ENCODE peak calls at places on chromosomes 3 and 15, in ten cellular contexts. R is fibroblast of pulmonary artery, M is AG09319, T is heart left ventricle, U is lower leg skin, I is colonic mucosa, S is nephron progenitor cell, Z is WTC11, V is endothelial cell, Y is cardiac fibroblast. L is an unnamed sample.

GRCh38 chr3:81728766-81729544 is 32.5 kb downstream of the GBE1 start:
- DNase-seq in Y (peak), T (no peak), S (no peak), V (no peak), U (no peak), R (peak), I (no peak), Z (no peak), M (no peak), L (no peak)

GRCh38 chr3:188387921-188388320 is 234.0 kb downstream of the LPP start:
- DNase-seq in U (no peak), V (no peak), Y (peak), T (no peak), I (no peak), S (no peak), M (no peak), Z (no peak), R (no peak), L (no peak)

GRCh38 chr3:139534444-139534812 is 5.1 kb downstream of the RBP1 start:
- DNase-seq in R (peak), M (peak), S (no peak), I (peak), Z (no peak), Y (peak), T (no peak), U (peak), V (no peak), L (no peak)

GRCh38 chr15:77060560-77060959 is 10.3 kb downstream of the TSPAN3 start:
- DNase-seq in Y (peak), T (no peak), V (no peak), I (no peak), M (no peak), Z (no peak), R (peak), S (no peak), U (no peak), L (no peak)

GRCh38 chr3:71395470-71395869 is 188.1 kb downstream of the FOXP1 start:
- DNase-seq in M (no peak), Z (no peak), T (no peak), R (no peak), Y (no peak), S (no peak), I (no peak), V (no peak), U (no peak), L (no peak)

GRCh38 chr3:128734523-128735189 is 8.7 kb downstream of the RAB7A start:
- DNase-seq in M (no peak), V (no peak), Z (no peak), T (no peak), U (no peak), I (no peak), R (no peak), Y (no peak), S (no peak), L (no peak)

GRCh38 chr15:37101634-37102314 is 1.4 kb upstream of the MEIS2 start:
- DNase-seq in I (peak), U (no peak), Y (peak), V (peak), R (peak), T (peak), Z (peak), S (peak), M (peak), L (no peak)

GRCh38 chr15:33099213-33099612 is 95.3 kb downstream of the FMN1 start:
- DNase-seq in R (no peak), Y (no peak), T (no peak), S (no peak), V (no peak), Z (no peak), U (no peak), I (no peak), M (no peak), L (no peak)

GRCh38 chr3:78255403-78255802 is 1215.5 kb downstream of the ROBO2 start:
- DNase-seq in U (no peak), I (no peak), R (peak), T (no peak), Y (peak), Z (no peak), S (no peak), M (peak), V (no peak), L (no peak)

GRCh38 chr15:96585634-96586386 is 255.3 kb downstream of the NR2F2 start:
- DNase-seq in V (no peak), T (no peak), I (no peak), U (no peak), S (no peak), Z (no peak), Y (peak), M (peak), R (peak), L (no peak)
- TF ChIP-seq CTCF in V (no peak), T (no peak), I (no peak), U (no peak), S (no peak), Z (no peak), Y (peak), M (peak), R (peak), L (peak)

DNA sequence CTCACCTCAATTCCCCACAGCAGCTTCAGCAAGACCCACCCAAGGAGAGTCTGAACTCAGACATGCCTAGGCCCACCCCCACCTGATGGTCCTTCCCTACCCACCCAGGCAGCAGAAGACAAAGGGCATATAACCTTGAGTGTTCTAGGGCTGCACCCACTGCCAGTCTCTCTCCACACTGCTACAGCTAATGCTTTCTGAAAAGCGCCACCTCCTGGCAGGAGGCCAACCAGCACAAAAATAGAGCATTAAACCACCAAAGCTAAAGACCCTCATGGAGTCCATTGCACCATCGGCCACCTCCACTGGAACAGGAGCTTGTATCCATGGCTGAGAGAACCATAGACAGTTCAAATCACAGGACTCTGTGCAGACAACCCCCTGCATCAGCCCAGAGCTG is 11.3 kb upstream of the RPL39L start:
- DNase-seq in R (no peak), Z (peak), Y (no peak), I (peak), S (no peak), U (no peak), V (peak), T (no peak), M (no peak), L (no peak)
- TF ChIP-seq CTCF in R (no peak), Z (no peak), Y (no peak), I (no peak), S (no peak), U (no peak), V (no peak), T (no peak), M (no peak), L (peak)

DNA sequence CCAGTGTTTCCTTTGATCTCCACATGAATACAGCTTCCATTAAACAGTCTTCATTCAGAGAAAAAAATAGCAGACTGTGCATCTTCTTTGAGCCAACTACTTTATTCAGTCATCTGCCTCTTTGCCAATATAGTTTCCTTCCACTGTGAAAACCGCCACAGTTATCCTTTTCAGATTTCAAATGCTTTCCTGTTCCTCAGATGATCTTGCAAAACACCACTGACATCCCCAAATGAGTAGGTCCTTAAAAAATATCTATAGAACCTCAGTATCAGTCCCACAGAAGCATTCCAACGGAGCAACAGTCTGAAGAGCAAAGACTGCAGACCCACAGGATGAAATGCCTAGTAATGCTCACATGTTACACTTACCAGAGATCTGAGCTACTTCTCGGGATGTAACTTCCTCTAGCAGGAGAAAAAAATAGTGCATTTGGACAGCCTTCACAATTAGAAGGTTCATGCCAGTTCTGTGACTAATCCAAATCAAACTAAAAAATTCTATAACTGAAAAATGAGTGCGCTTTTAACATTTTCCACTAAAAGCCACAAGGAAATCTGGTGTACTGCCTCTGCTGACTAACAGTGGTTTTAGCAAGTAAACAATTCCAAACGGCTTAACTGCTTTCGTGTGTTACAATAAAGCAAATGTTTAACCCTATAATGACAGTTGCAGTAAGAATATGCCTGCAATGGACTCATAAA is at the start of gene ANKRD28:
- DNase-seq in Z (no peak), S (no peak), Y (peak), U (peak), V (peak), I (peak), T (no peak), M (peak), R (peak), L (no peak)
- TF ChIP-seq CTCF in Z (no peak), S (no peak), Y (peak), U (no peak), V (no peak), I (peak), T (no peak), M (peak), R (peak), L (peak)

GRCh38 chr3:52238193-52238760 is 681 bp downstream of the TWF2 start:
- DNase-seq in I (no peak), V (no peak), Z (no peak), U (no peak), T (no peak), Y (no peak), S (no peak), M (no peak), R (no peak), L (no peak)
- TF ChIP-seq CTCF in I (no peak), V (no peak), Z (no peak), U (no peak), T (no peak), Y (no peak), S (no peak), M (no peak), R (no peak), L (no peak)

GRCh38 chr3:72942427-72942826 is 54.2 kb upstream of the PPP4R2 start:
- DNase-seq in I (peak), M (no peak), Z (no peak), S (no peak), T (no peak), R (no peak), U (no peak), Y (no peak), V (no peak), L (no peak)

GRCh38 chr3:72938471-72939265 is 50.8 kb downstream of the GXYLT2 start:
- DNase-seq in U (peak), I (peak), V (peak), S (no peak), M (peak), Y (peak), Z (no peak), T (peak), R (peak), L (no peak)
- TF ChIP-seq CTCF in U (no peak), I (peak), V (peak), S (peak), M (peak), Y (peak), Z (no peak), T (peak), R (peak), L (peak)

GRCh38 chr3:102036472-102036871 is 187.2 kb downstream of the NFKBIZ start:
- DNase-seq in S (no peak), M (no peak), U (no peak), V (no peak), Y (no peak), Z (no peak), R (no peak), T (no peak), I (no peak), L (no peak)

GRCh38 chr3:102037791-102038190 is 188.5 kb downstream of the NFKBIZ start:
- DNase-seq in I (no peak), T (no peak), M (no peak), Z (no peak), U (no peak), S (no peak), Y (no peak), R (no peak), V (no peak), L (no peak)

GRCh38 chr3:102038477-102039142 is 189.3 kb downstream of the NFKBIZ start:
- DNase-seq in U (no peak), Z (no peak), V (no peak), R (no peak), Y (no peak), I (no peak), M (no peak), S (no peak), T (no peak), L (no peak)

GRCh38 chr3:102036015-102036414 is 186.7 kb downstream of the NFKBIZ start:
- DNase-seq in T (no peak), I (no peak), Z (no peak), S (no peak), U (no peak), R (no peak), Y (no peak), M (no peak), V (no peak), L (no peak)

GRCh38 chr3:102037209-102037608 is 187.9 kb downstream of the NFKBIZ start:
- DNase-seq in T (no peak), M (no peak), I (no peak), S (no peak), U (no peak), Z (no peak), R (peak), V (no peak), Y (peak), L (no peak)
- TF ChIP-seq CTCF in T (no peak), M (no peak), I (no peak), S (no peak), U (no peak), Z (no peak), R (no peak), V (no peak), Y (no peak), L (no peak)

L was measured in chondrocyte.